ENCODE peak calls at places on chromosomes 11 and 22, in ten cellular contexts. Z is hepatocyte, D is coronary artery, G is astrocyte of the spinal cord, S is bronchial epithelial cell, W is cardiac fibroblast, R is body of pancreas, P is left lung, E is mucosa of descending colon, U is left ventricle myocardium inferior. F is an unnamed sample.

GRCh38 chr22:48980409-48980808 is 847.3 kb downstream of the BRD1 start:
- DNase-seq in Z (no peak), D (no peak), G (no peak), S (no peak), W (no peak), R (no peak), P (no peak), E (no peak), U (no peak), F (no peak)

GRCh38 chr22:49616356-49617231 is 211.1 kb downstream of the BRD1 start:
- DNase-seq in Z (no peak), D (no peak), G (no peak), S (no peak), W (no peak), R (no peak), P (peak), E (peak), U (peak), F (no peak)

GRCh38 chr22:35465109-35465701 is 65.3 kb downstream of the MCM5 start:
- DNase-seq in Z (no peak), D (no peak), G (no peak), S (no peak), W (no peak), R (no peak), P (peak), E (no peak), U (peak), F (no peak)

GRCh38 chr11:47523491-47524199 is 29.3 kb downstream of the CELF1 start:
- DNase-seq in Z (peak), D (no peak), G (peak), S (peak), W (peak), R (no peak), P (no peak), E (no peak), U (no peak), F (no peak)

GRCh38 chr11:102240502-102240901 is 76.8 kb upstream of the BIRC3 start:
- DNase-seq in Z (no peak), D (no peak), G (peak), S (no peak), W (peak), R (no peak), P (no peak), E (no peak), U (no peak), F (no peak)

GRCh38 chr22:47629273-47629711 is 866.8 kb downstream of the TBC1D22A start:
- DNase-seq in Z (no peak), D (peak), G (no peak), S (no peak), W (no peak), R (no peak), P (no peak), E (no peak), U (no peak), F (no peak)

GRCh38 chr11:123573291-123573690 is 81.1 kb downstream of the SCN3B start:
- DNase-seq in Z (no peak), D (no peak), G (no peak), S (no peak), W (no peak), R (no peak), P (no peak), E (no peak), U (no peak), F (no peak)

GRCh38 chr11:130124096-130124495 is 35.5 kb upstream of the ST14 start:
- DNase-seq in Z (peak), D (peak), G (peak), S (peak), W (peak), R (no peak), P (peak), E (peak), U (peak), F (no peak)

GRCh38 chr22:33405194-33405593 is 347.0 kb upstream of the SYN3 start:
- DNase-seq in Z (no peak), D (no peak), G (no peak), S (no peak), W (no peak), R (no peak), P (no peak), E (no peak), U (peak), F (no peak)

GRCh38 chr11:134999490-135000066 is 587.5 kb upstream of the B3GAT1 start:
- DNase-seq in Z (no peak), D (no peak), G (no peak), S (no peak), W (no peak), R (no peak), P (no peak), E (no peak), U (no peak), F (no peak)
- TF ChIP-seq CTCF in Z (no peak), D (no peak), G (no peak), S (no peak), W (no peak), R (no peak), P (no peak), E (no peak), U (no peak), F (no peak)

DNA sequence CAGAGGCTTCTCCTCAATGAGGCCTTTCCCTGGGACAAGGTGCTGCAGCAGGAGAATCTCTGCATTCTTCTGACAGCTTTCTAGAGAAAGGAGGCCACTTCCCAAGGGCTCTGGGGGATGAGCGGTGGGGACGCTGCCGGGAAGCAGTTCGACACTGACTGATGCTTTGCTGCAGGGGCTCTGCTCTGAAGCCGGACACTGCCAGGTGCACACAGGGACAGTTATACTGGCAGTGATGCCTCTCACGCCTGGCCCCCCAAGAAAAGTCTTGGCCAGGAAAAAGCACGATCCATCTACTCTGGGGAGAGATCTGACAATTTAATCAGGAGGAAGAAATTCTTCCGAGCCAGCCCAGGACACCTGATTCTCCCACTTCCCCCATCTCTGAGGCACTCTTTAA is 456.9 kb downstream of the OPCML start:
- DNase-seq in Z (no peak), D (no peak), G (no peak), S (no peak), W (no peak), R (no peak), P (no peak), E (no peak), U (no peak), F (no peak)
- H3K4me3 ChIP-seq in Z (no peak), D (no peak), G (no peak), S (no peak), W (no peak), R (no peak), P (no peak), E (no peak), U (no peak), F (no peak)

DNA sequence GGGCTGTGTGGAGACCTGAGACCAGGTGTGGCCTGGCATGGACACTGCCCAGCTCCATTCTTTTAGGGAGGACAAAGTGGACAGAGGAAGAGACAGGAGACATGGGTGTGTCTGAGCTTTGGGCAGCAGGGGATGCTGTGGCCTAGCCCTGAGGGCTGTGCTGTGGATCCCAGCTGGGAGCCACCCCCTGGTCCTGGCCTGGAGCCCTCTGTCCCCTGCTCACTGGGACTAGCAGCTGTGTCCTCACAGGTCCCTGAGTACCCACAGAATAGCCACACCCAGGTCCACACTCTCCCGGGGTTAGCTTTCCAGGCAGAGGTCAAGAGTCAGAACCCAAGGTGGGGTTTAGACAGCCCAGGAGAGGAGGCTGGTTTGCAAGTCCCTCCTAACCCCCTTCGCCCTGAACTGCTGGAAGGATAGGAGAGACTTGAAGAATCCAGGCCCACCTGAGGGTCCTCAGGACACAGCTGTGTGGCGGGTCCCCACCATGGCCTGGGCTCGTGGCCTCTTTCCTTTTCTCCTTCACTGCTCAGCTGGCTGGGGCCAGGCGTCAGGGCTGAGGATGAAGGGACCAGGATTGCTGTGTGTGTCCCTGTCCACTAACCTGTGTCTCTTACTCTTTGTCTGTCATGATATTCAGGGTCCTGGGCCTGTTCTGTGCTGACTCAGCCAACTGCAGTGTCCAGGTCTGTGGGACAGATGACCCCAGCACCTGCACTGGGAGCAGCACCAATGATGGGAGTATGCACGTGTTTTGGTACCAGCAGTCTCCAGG is 78.5 kb upstream of the VPREB1 start:
- DNase-seq in Z (no peak), D (no peak), G (no peak), S (no peak), W (no peak), R (no peak), P (no peak), E (no peak), U (no peak), F (no peak)
- TF ChIP-seq CTCF in Z (no peak), D (no peak), G (no peak), S (no peak), W (no peak), R (no peak), P (no peak), E (no peak), U (no peak), F (no peak)

DNA sequence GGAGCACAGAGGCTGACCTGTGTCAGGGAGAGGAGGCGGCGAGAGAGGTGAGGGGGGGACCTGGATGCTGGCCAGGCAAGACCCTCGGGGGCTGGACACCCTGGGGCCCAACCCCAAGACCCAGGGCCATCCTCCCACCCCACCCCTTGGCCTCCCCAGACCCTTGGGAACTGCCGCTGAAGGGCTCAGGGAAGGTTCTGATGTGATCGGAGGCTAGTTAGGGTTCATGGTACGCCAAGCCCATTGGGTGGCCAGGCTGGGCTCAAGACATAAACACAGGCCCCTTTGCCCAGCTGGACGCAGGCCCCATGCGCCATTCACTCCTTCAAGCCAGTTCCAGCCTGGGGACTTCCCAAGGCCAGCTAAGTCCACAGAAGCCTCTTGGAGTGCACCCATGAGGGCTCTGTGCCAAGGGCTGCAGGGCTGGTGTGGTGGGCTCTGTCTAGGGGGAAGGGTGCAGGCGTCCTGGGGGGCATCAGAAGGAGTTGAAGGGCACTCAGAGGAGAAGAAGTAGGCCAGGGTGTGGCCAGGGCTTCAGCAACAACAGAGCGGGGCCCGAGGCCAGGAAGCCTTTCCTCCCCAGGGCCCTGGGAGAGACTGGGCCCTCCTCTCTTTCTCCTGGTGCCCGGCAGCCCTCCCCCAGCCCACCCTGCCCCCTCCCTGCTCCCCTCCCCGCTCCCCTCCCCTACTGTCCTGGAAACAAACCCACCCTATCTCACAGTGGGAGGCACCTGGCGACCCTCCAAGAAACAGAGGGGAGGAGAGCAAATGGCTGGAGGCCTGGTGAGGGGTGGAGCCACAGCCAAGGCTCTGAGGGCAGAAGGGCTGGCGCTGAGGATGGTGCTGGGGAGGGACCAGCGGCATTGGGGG is 12.9 kb downstream of the TSPAN32 start:
- DNase-seq in Z (peak), D (peak), G (peak), S (no peak), W (peak), R (peak), P (peak), E (peak), U (peak), F (no peak)
- H3K4me3 ChIP-seq in Z (no peak), D (peak), G (no peak), S (no peak), W (no peak), R (no peak), P (no peak), E (no peak), U (peak), F (no peak)

DNA sequence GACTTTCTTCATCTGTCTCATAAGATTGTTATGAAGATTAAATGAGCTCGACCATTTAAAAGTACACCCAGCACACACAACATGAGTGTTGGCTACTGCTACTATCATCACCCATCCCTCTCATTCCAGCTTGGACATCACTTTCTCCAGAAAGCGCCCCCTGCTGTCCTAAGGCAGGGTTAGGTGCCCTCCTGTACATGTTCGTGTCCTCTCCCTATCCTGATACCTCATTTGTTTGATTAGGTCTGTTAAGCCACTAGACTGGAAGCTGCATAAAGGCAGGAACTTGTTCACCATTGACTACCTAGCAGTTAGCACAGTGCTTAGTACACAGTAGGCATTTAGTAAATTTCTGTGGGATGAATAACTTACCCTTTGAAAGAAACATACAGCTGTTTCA is 85.5 kb downstream of the ENTHD1 start:
- DNase-seq in Z (no peak), D (no peak), G (no peak), S (peak), W (peak), R (no peak), P (no peak), E (no peak), U (no peak), F (no peak)
- TF ChIP-seq CTCF in Z (peak), D (no peak), G (peak), S (peak), W (peak), R (no peak), P (peak), E (no peak), U (peak), F (peak)

GRCh38 chr11:660681-661444 is 23.8 kb downstream of the DRD4 start:
- DNase-seq in Z (no peak), D (no peak), G (no peak), S (no peak), W (no peak), R (no peak), P (no peak), E (no peak), U (no peak), F (no peak)

GRCh38 chr11:662689-663274 is 25.7 kb downstream of the DRD4 start:
- DNase-seq in Z (peak), D (no peak), G (peak), S (peak), W (peak), R (peak), P (peak), E (peak), U (peak), F (no peak)

GRCh38 chr11:660281-660680 is 23.2 kb downstream of the DRD4 start:
- DNase-seq in Z (no peak), D (no peak), G (no peak), S (no peak), W (no peak), R (no peak), P (no peak), E (peak), U (no peak), F (no peak)

GRCh38 chr11:665062-665706 is 28.1 kb downstream of the DRD4 start:
- DNase-seq in Z (peak), D (no peak), G (no peak), S (no peak), W (peak), R (no peak), P (no peak), E (no peak), U (no peak), F (peak)

DNA sequence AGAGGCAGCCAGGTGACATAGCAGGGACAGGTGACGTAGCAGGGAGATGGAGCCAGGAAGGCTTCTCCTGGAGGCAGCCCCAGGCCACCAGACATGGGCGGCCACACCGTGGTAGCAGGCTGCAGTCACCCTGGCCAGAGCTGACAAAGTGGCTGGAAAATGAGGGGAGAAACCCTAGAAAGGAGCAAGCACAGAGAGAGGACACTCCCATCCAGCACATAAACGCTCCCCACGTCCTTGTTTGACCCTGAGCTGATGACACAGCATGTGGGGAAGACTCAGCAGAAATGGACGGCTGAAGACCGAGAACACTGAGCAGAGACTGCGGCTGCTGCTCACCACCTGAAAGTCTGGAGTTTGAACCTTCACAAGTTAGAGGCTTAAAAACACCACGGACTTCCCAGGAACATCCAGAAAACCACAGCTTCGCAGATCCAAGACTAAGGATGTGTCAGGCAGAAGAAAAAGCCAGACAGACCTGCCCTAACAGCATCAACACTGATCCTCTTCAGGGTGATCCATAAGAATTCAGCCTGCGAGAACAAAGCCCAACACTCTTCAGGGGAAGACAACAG is 28.7 kb downstream of the DRD4 start:
- DNase-seq in Z (no peak), D (no peak), G (peak), S (no peak), W (peak), R (no peak), P (no peak), E (peak), U (no peak), F (no peak)
- H3K4me3 ChIP-seq in Z (no peak), D (no peak), G (no peak), S (no peak), W (no peak), R (no peak), P (no peak), E (no peak), U (no peak), F (peak)

DNA sequence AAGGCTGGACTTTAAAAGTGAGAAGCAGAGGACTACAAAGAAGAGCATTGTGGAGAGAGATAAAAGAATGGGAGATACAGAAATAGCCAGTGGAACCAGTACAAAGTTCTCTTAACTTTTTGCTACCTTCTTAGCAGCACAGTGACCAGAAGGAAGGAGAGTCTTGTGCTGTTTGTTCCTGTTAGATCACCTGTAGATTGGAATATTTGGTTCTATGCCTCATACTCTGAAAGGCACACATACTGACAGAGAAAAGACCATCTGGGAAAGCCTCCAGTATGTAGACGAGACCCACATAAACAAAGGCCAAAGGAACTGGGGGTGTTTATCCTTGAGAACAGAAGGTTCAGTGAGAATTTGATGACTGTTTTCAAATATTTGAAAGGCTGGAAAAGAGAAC is 18.7 kb downstream of the RNF141 start:
- DNase-seq in Z (no peak), D (no peak), G (no peak), S (no peak), W (no peak), R (no peak), P (no peak), E (no peak), U (no peak), F (no peak)
- TF ChIP-seq CTCF in Z (no peak), D (no peak), G (no peak), S (no peak), W (no peak), R (no peak), P (no peak), E (no peak), U (no peak), F (no peak)

GRCh38 chr11:134124660-134125451 is 56.0 kb downstream of the JAM3 start:
- DNase-seq in Z (peak), D (no peak), G (peak), S (no peak), W (peak), R (peak), P (peak), E (peak), U (peak), F (no peak)
- H3K4me3 ChIP-seq in Z (peak), D (peak), G (peak), S (peak), W (peak), R (no peak), P (peak), E (no peak), U (peak), F (peak)

DNA sequence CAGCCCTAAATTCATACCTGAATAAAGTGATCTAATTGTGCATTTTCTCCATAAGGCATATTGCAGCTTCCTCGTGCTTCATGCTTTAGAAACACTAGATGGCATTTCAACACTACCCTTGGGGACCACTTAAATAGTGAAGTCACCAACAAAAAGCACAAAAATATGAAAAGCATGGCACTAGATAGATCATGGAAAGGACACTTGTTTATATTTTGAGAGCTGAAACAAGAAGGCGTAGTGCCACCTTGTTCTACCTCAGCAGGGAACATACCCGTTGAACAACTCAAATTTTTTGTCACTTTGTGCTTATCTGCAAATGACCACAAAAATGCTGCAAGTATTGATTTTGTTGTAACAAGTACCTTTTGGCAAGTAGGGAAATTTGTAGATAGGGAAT is 8.6 kb downstream of the TBCEL start:
- DNase-seq in Z (no peak), D (no peak), G (no peak), S (no peak), W (no peak), R (no peak), P (no peak), E (no peak), U (no peak), F (no peak)
- TF ChIP-seq CTCF in Z (peak), D (no peak), G (no peak), S (no peak), W (no peak), R (no peak), P (no peak), E (no peak), U (no peak), F (peak)

DNA sequence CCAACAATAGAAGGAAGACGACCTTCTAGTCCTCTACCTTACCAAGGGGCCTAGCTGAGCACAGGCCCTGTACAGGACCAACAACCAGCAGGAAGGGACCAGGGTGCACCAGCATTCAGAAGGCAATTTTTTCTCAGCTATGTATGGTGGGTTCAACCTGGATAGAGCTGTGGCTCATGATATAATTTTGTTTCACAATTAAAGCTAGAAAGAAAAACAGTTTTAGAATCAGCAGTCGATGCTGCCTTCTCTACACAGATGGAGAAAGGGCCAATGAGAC is 3.7 kb downstream of the DGCR2 start:
- DNase-seq in Z (no peak), D (no peak), G (no peak), S (no peak), W (no peak), R (no peak), P (no peak), E (no peak), U (no peak), F (no peak)
- H3K4me3 ChIP-seq in Z (no peak), D (no peak), G (no peak), S (no peak), W (no peak), R (no peak), P (no peak), E (no peak), U (no peak), F (no peak)

F was measured in LNCaP clone FGC.